ENCODE peak calls at places on chromosomes 5 and 9, in four cellular contexts. One of them, this sample, is unnamed.

GRCh38 chr5:59342181-59342580 is 551.3 kb downstream of the PDE4D start:
- DNase-seq in Peyer's patch: no peak
- DNase-seq in heart left ventricle: no peak
- DNase-seq in dorsolateral prefrontal cortex: no peak
- DNase-seq in this sample: no peak

GRCh38 chr5:170442921-170443320 is 53.8 kb upstream of the KCNMB1 start:
- DNase-seq in Peyer's patch: no peak
- DNase-seq in heart left ventricle: no peak
- DNase-seq in dorsolateral prefrontal cortex: no peak
- DNase-seq in this sample: no peak

GRCh38 chr9:135474915-135475314 is 4.7 kb upstream of the PPP1R26 start:
- DNase-seq in Peyer's patch: no peak
- DNase-seq in heart left ventricle: no peak
- DNase-seq in dorsolateral prefrontal cortex: peak
- DNase-seq in this sample: no peak

GRCh38 chr9:133189826-133190225 is 19.2 kb downstream of the OBP2B start:
- DNase-seq in Peyer's patch: no peak
- DNase-seq in heart left ventricle: no peak
- DNase-seq in dorsolateral prefrontal cortex: no peak
- DNase-seq in this sample: peak

GRCh38 chr5:6468870-6469269 is 20.2 kb downstream of the UBE2QL1 start:
- DNase-seq in Peyer's patch: no peak
- DNase-seq in heart left ventricle: no peak
- DNase-seq in dorsolateral prefrontal cortex: no peak
- DNase-seq in this sample: no peak

GRCh38 chr9:136306691-136307208 is 2.9 kb upstream of the CCDC187 start:
- DNase-seq in Peyer's patch: no peak
- DNase-seq in heart left ventricle: no peak
- DNase-seq in dorsolateral prefrontal cortex: no peak
- DNase-seq in this sample: no peak

GRCh38 chr5:9069650-9070049 is 476.2 kb downstream of the SEMA5A start:
- DNase-seq in Peyer's patch: no peak
- DNase-seq in heart left ventricle: no peak
- DNase-seq in dorsolateral prefrontal cortex: no peak
- DNase-seq in this sample: no peak

GRCh38 chr9:106704056-106704625 is 158.8 kb upstream of the ZNF462 start:
- DNase-seq in Peyer's patch: no peak
- DNase-seq in heart left ventricle: no peak
- DNase-seq in dorsolateral prefrontal cortex: no peak
- DNase-seq in this sample: no peak

GRCh38 chr5:142797420-142797819 is 27.2 kb downstream of the ARHGAP26 start:
- DNase-seq in Peyer's patch: no peak
- DNase-seq in heart left ventricle: no peak
- DNase-seq in dorsolateral prefrontal cortex: no peak
- DNase-seq in this sample: no peak

GRCh38 chr5:168468836-168469235 is 17.4 kb upstream of the RARS1 start:
- DNase-seq in Peyer's patch: no peak
- DNase-seq in heart left ventricle: no peak
- DNase-seq in dorsolateral prefrontal cortex: no peak
- DNase-seq in this sample: no peak

GRCh38 chr9:88523056-88523455 is 11.9 kb upstream of the NXNL2 start:
- DNase-seq in Peyer's patch: no peak
- DNase-seq in heart left ventricle: no peak
- DNase-seq in dorsolateral prefrontal cortex: no peak
- DNase-seq in this sample: no peak

GRCh38 chr9:96441798-96442445 is 8.0 kb upstream of the HABP4 start:
- DNase-seq in Peyer's patch: no peak
- DNase-seq in heart left ventricle: no peak
- DNase-seq in dorsolateral prefrontal cortex: no peak
- DNase-seq in this sample: no peak

GRCh38 chr5:60649288-60649917 is 50.6 kb downstream of the DEPDC1B start:
- DNase-seq in Peyer's patch: no peak
- DNase-seq in heart left ventricle: no peak
- DNase-seq in dorsolateral prefrontal cortex: no peak
- DNase-seq in this sample: no peak

GRCh38 chr5:107477492-107477891 is 193.2 kb downstream of the EFNA5 start:
- DNase-seq in Peyer's patch: no peak
- DNase-seq in heart left ventricle: no peak
- DNase-seq in dorsolateral prefrontal cortex: no peak
- DNase-seq in this sample: no peak

GRCh38 chr9:124442360-124442759 is 7.9 kb upstream of the ADGRD2 start:
- DNase-seq in Peyer's patch: no peak
- DNase-seq in heart left ventricle: no peak
- DNase-seq in dorsolateral prefrontal cortex: no peak
- DNase-seq in this sample: no peak

GRCh38 chr9:93587284-93587650 is 10.9 kb downstream of the PHF2 start:
- DNase-seq in Peyer's patch: peak
- DNase-seq in heart left ventricle: no peak
- DNase-seq in dorsolateral prefrontal cortex: no peak
- DNase-seq in this sample: peak

GRCh38 chr9:130196643-130197042 is 24.4 kb downstream of the NCS1 start:
- DNase-seq in Peyer's patch: no peak
- DNase-seq in heart left ventricle: no peak
- DNase-seq in dorsolateral prefrontal cortex: peak
- DNase-seq in this sample: no peak

GRCh38 chr9:115057559-115057958 is 60.4 kb downstream of the TNC start:
- DNase-seq in Peyer's patch: no peak
- DNase-seq in heart left ventricle: no peak
- DNase-seq in dorsolateral prefrontal cortex: no peak
- DNase-seq in this sample: no peak

GRCh38 chr9:106111039-106111740 is 416.8 kb downstream of the TMEM38B start:
- DNase-seq in Peyer's patch: no peak
- DNase-seq in heart left ventricle: no peak
- DNase-seq in dorsolateral prefrontal cortex: no peak
- DNase-seq in this sample: no peak

GRCh38 chr9:91734371-91734981 is 215.6 kb downstream of the ROR2 start:
- DNase-seq in Peyer's patch: peak
- DNase-seq in heart left ventricle: peak
- DNase-seq in dorsolateral prefrontal cortex: peak
- DNase-seq in this sample: peak

GRCh38 chr5:886051-886450 is 6.5 kb downstream of the BRD9 start:
- DNase-seq in Peyer's patch: no peak
- DNase-seq in heart left ventricle: no peak
- DNase-seq in dorsolateral prefrontal cortex: no peak
- DNase-seq in this sample: no peak

GRCh38 chr5:113119271-113119924 is 142.8 kb downstream of the DCP2 start:
- DNase-seq in Peyer's patch: no peak
- DNase-seq in heart left ventricle: peak
- DNase-seq in dorsolateral prefrontal cortex: no peak
- DNase-seq in this sample: peak

GRCh38 chr5:146832985-146833732 is 45.4 kb downstream of the PPP2R2B start:
- DNase-seq in Peyer's patch: no peak
- DNase-seq in heart left ventricle: no peak
- DNase-seq in dorsolateral prefrontal cortex: no peak
- DNase-seq in this sample: no peak

GRCh38 chr5:76590027-76590426 is 33.2 kb downstream of the F2RL2 start:
- DNase-seq in Peyer's patch: no peak
- DNase-seq in heart left ventricle: no peak
- DNase-seq in dorsolateral prefrontal cortex: no peak
- DNase-seq in this sample: no peak

GRCh38 chr5:154542000-154542399 is 64.0 kb upstream of the HAND1 start:
- DNase-seq in Peyer's patch: no peak
- DNase-seq in heart left ventricle: no peak
- DNase-seq in dorsolateral prefrontal cortex: no peak
- DNase-seq in this sample: no peak

GRCh38 chr5:54774281-54775171 is 210.9 kb downstream of the ESM1 start:
- DNase-seq in Peyer's patch: no peak
- DNase-seq in heart left ventricle: peak
- DNase-seq in dorsolateral prefrontal cortex: no peak
- DNase-seq in this sample: peak

GRCh38 chr5:58114324-58114723 is 345.6 kb downstream of the PLK2 start:
- DNase-seq in Peyer's patch: no peak
- DNase-seq in heart left ventricle: no peak
- DNase-seq in dorsolateral prefrontal cortex: no peak
- DNase-seq in this sample: no peak

GRCh38 chr5:178825444-178825843 is 34.3 kb upstream of the ZNF354B start:
- DNase-seq in Peyer's patch: no peak
- DNase-seq in heart left ventricle: no peak
- DNase-seq in dorsolateral prefrontal cortex: no peak
- DNase-seq in this sample: no peak

GRCh38 chr5:79560774-79561524 is 47.0 kb upstream of the HOMER1 start:
- DNase-seq in Peyer's patch: no peak
- DNase-seq in heart left ventricle: no peak
- DNase-seq in dorsolateral prefrontal cortex: no peak
- DNase-seq in this sample: no peak

GRCh38 chr5:107570805-107571531 is 99.8 kb downstream of the EFNA5 start:
- DNase-seq in Peyer's patch: peak
- DNase-seq in heart left ventricle: peak
- DNase-seq in dorsolateral prefrontal cortex: no peak
- DNase-seq in this sample: no peak

GRCh38 chr9:137786511-137786920 is 91.1 kb upstream of the CACNA1B start:
- DNase-seq in Peyer's patch: no peak
- DNase-seq in heart left ventricle: no peak
- DNase-seq in dorsolateral prefrontal cortex: no peak
- DNase-seq in this sample: no peak

GRCh38 chr5:157253547-157253946 is 12.4 kb upstream of the CYFIP2 start:
- DNase-seq in Peyer's patch: peak
- DNase-seq in heart left ventricle: no peak
- DNase-seq in dorsolateral prefrontal cortex: peak
- DNase-seq in this sample: no peak

GRCh38 chr9:17018001-17018491 is 116.8 kb upstream of the CNTLN start:
- DNase-seq in Peyer's patch: no peak
- DNase-seq in heart left ventricle: peak
- DNase-seq in dorsolateral prefrontal cortex: no peak
- DNase-seq in this sample: peak

GRCh38 chr5:179885491-179886090 is 22.1 kb downstream of the TBC1D9B start:
- DNase-seq in Peyer's patch: no peak
- DNase-seq in heart left ventricle: no peak
- DNase-seq in dorsolateral prefrontal cortex: no peak
- DNase-seq in this sample: no peak

GRCh38 chr5:179889885-179890284 is 17.8 kb downstream of the TBC1D9B start:
- DNase-seq in Peyer's patch: no peak
- DNase-seq in heart left ventricle: no peak
- DNase-seq in dorsolateral prefrontal cortex: no peak
- DNase-seq in this sample: no peak

GRCh38 chr5:179887802-179888201 is 19.9 kb downstream of the TBC1D9B start:
- DNase-seq in Peyer's patch: no peak
- DNase-seq in heart left ventricle: no peak
- DNase-seq in dorsolateral prefrontal cortex: no peak
- DNase-seq in this sample: no peak

GRCh38 chr5:179886190-179886589 is 21.5 kb downstream of the TBC1D9B start:
- DNase-seq in Peyer's patch: no peak
- DNase-seq in heart left ventricle: no peak
- DNase-seq in dorsolateral prefrontal cortex: no peak
- DNase-seq in this sample: no peak

DNA sequence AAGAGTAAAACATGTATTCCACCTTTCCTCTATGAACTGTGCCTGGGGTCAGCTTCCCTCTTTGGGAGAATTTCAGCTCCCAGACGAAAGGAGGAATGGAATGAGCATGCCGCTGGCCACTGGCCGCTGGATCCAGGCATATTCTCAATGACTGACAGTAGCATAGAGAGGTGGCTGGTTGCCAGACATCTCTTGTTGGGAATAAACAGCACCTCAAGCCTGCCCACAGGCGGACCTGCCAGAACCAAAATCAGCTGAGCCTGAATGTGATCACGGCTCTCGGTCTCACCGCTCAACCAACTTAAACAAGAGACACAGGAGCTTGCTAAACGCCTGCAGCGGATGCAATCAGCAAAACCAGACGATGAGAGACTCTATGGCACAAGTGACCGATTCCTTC is 20.6 kb downstream of the TBC1D9B start:
- DNase-seq in Peyer's patch: no peak
- DNase-seq in heart left ventricle: peak
- DNase-seq in dorsolateral prefrontal cortex: no peak
- DNase-seq in this sample: no peak
- H3K27ac ChIP-seq in Peyer's patch: no peak
- H3K27ac ChIP-seq in heart left ventricle: no peak
- H3K27ac ChIP-seq in dorsolateral prefrontal cortex: no peak
- H3K27ac ChIP-seq in this sample: no peak

GRCh38 chr5:72109051-72109411 is 1.8 kb downstream of the MAP1B start:
- DNase-seq in Peyer's patch: no peak
- DNase-seq in heart left ventricle: no peak
- DNase-seq in dorsolateral prefrontal cortex: no peak
- DNase-seq in this sample: no peak
- H3K27ac ChIP-seq in Peyer's patch: no peak
- H3K27ac ChIP-seq in heart left ventricle: peak
- H3K27ac ChIP-seq in dorsolateral prefrontal cortex: peak
- H3K27ac ChIP-seq in this sample: peak

DNA sequence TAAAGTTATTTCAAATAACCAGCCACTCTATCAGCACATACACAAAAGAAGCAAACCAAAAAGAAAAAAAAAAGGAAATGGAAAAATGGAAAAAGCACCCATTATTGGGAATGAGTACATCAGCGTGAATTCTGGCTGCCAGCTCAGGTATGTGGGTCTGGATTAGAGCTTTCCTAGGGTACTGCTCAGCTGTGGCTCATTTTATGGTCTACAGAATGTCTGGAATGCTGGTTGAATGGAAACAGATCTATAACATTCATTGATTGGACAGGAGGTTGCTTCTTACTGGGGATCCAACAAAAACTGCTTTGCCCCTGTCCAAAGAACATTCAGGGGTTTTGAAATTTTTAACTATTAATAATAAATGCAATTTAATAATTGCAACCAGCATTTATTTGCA is 3.9 kb upstream of the CAST start:
- DNase-seq in Peyer's patch: no peak
- DNase-seq in heart left ventricle: no peak
- DNase-seq in dorsolateral prefrontal cortex: no peak
- DNase-seq in this sample: no peak
- H3K27ac ChIP-seq in Peyer's patch: no peak
- H3K27ac ChIP-seq in heart left ventricle: no peak
- H3K27ac ChIP-seq in dorsolateral prefrontal cortex: no peak
- H3K27ac ChIP-seq in this sample: no peak

GRCh38 chr5:137887831-137888230 is 1.4 kb upstream of the PKD2L2 start:
- DNase-seq in Peyer's patch: no peak
- DNase-seq in heart left ventricle: no peak
- DNase-seq in dorsolateral prefrontal cortex: no peak
- DNase-seq in this sample: no peak
- H3K27ac ChIP-seq in Peyer's patch: no peak
- H3K27ac ChIP-seq in heart left ventricle: peak
- H3K27ac ChIP-seq in dorsolateral prefrontal cortex: peak
- H3K27ac ChIP-seq in this sample: no peak

GRCh38 chr5:52710972-52711596 is 76.6 kb upstream of the ITGA1 start:
- DNase-seq in Peyer's patch: no peak
- DNase-seq in heart left ventricle: no peak
- DNase-seq in dorsolateral prefrontal cortex: no peak
- DNase-seq in this sample: no peak
- H3K27ac ChIP-seq in Peyer's patch: peak
- H3K27ac ChIP-seq in heart left ventricle: no peak
- H3K27ac ChIP-seq in dorsolateral prefrontal cortex: no peak
- H3K27ac ChIP-seq in this sample: no peak